ENCODE peak calls at places on chromosomes 13 and 19, in five cellular contexts. B is mesothelial cell of epicardium, U is fibroblast of villous mesenchyme, E is sigmoid colon, Z is progenitor cell of endocrine pancreas. W is an unnamed sample.

GRCh38 chr19:14561832-14562351 is 10.0 kb downstream of the NDUFB7 start:
- DNase-seq in B (no peak), U (peak), E (no peak), Z (no peak), W (no peak)

GRCh38 chr13:94667190-94667589 is 45.2 kb downstream of the SOX21 start:
- DNase-seq in B (no peak), U (no peak), E (no peak), Z (no peak), W (no peak)

GRCh38 chr19:39558623-39559117 is 18.7 kb upstream of the EID2 start:
- DNase-seq in B (no peak), U (no peak), E (no peak), Z (no peak), W (no peak)

GRCh38 chr19:48991823-48992570 is 1.1 kb downstream of the GYS1 start:
- DNase-seq in B (no peak), U (peak), E (peak), Z (no peak), W (no peak)

GRCh38 chr13:63497601-63498000 is 2082.0 kb upstream of the PCDH20 start:
- DNase-seq in B (no peak), U (peak), E (no peak), Z (no peak), W (no peak)

GRCh38 chr19:7970716-7971448 is 27.4 kb upstream of the TIMM44 start:
- DNase-seq in B (peak), U (peak), E (no peak), Z (peak), W (peak)

GRCh38 chr19:29275266-29275665 is 62.3 kb upstream of the UQCRFS1 start:
- DNase-seq in B (no peak), U (no peak), E (peak), Z (no peak), W (no peak)

GRCh38 chr19:19081642-19082151 is 17.9 kb downstream of the SLC25A42 start:
- DNase-seq in B (no peak), U (peak), E (no peak), Z (no peak), W (no peak)

GRCh38 chr13:85241045-85241444 is 558.2 kb downstream of the SLITRK6 start:
- DNase-seq in B (no peak), U (no peak), E (no peak), Z (no peak), W (no peak)

GRCh38 chr19:48292798-48293197 is 22.9 kb downstream of the ZNF114 start:
- DNase-seq in B (no peak), U (peak), E (no peak), Z (no peak), W (no peak)

GRCh38 chr13:75217949-75218348 is 264.0 kb downstream of the TBC1D4 start:
- DNase-seq in B (no peak), U (peak), E (no peak), Z (no peak), W (no peak)

GRCh38 chr13:34011552-34012085 is 193.7 kb downstream of the RFC3 start:
- DNase-seq in B (no peak), U (no peak), E (no peak), Z (no peak), W (no peak)

GRCh38 chr13:97538193-97538592 is 104.2 kb downstream of the RAP2A start:
- DNase-seq in B (no peak), U (peak), E (no peak), Z (no peak), W (no peak)

GRCh38 chr13:48801255-48801654 is 147.5 kb downstream of the CYSLTR2 start:
- DNase-seq in B (no peak), U (peak), E (no peak), Z (no peak), W (no peak)
- TF ChIP-seq CTCF in B (no peak), U (no peak), E (no peak), Z (no peak), W (no peak)

GRCh38 chr19:3860499-3860898 is 8.3 kb downstream of the ZFR2 start:
- DNase-seq in B (no peak), U (no peak), E (no peak), Z (no peak), W (no peak)
- TF ChIP-seq CTCF in B (no peak), U (no peak), E (no peak), Z (no peak), W (no peak)

GRCh38 chr13:27622102-27622820 is 569 bp downstream of the POLR1D start:
- DNase-seq in B (no peak), U (no peak), E (no peak), Z (no peak), W (no peak)
- TF ChIP-seq CTCF in B (no peak), U (peak), E (no peak), Z (peak), W (peak)

DNA sequence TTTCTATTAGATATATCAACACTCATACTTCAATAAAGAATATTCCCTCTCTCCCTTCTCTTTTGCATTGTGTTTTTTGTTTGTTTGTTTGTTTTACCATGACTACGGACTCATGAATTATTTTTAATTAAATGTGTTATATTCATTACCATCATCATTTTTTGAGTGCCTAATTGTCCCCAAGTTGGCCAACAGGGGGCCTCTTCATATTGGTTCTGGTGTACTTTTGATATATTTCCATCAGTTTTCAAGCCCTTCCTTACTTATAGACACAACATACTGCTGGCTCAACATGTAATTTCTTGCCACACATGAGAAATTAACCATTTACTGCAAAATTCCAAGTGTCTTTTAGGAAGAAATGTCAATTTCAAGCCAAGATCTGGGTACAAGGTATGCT is 54.5 kb upstream of the GPC6 start:
- DNase-seq in B (no peak), U (no peak), E (no peak), Z (no peak), W (no peak)
- TF ChIP-seq CTCF in B (peak), U (peak), E (no peak), Z (peak), W (peak)